ENCODE peak calls at places on chromosomes 7 and 10, in seven cellular contexts. W is CD8-positive, alpha-beta memory T cell; Q is AG04450; D is right atrium auricular region; C is cardiac fibroblast; F is uterus; X is SJCRH30. H is an unnamed sample.

GRCh38 chr10:89337493-89337892 is 9.7 kb downstream of the IFIT3 start:
- DNase-seq in D (no peak), X (peak), C (peak), W (peak), F (no peak), Q (no peak), H (no peak)

GRCh38 chr7:24336461-24336860 is 52.5 kb downstream of the NPY start:
- DNase-seq in D (no peak), W (no peak), X (peak), C (no peak), Q (no peak), F (no peak), H (no peak)

GRCh38 chr10:63722537-63722936 is 201.3 kb downstream of the REEP3 start:
- DNase-seq in F (peak), C (peak), Q (no peak), W (no peak), X (no peak), D (peak), H (peak)

GRCh38 chr7:18541189-18541870 is 45.8 kb downstream of the HDAC9 start:
- DNase-seq in X (no peak), W (no peak), D (no peak), Q (no peak), F (peak), C (peak), H (peak)

GRCh38 chr7:82044497-82045080 is 274.7 kb upstream of the HGF start:
- DNase-seq in Q (no peak), W (no peak), D (peak), C (peak), F (peak), X (peak), H (peak)

GRCh38 chr10:18075881-18076280 is 64.3 kb upstream of the CACNB2 start:
- DNase-seq in D (no peak), C (no peak), X (no peak), F (no peak), W (no peak), Q (no peak), H (no peak)

GRCh38 chr7:151091431-151091830 is 5.2 kb downstream of the AGAP3 start:
- DNase-seq in X (no peak), W (no peak), F (no peak), Q (no peak), D (no peak), C (no peak), H (peak)

GRCh38 chr10:79266092-79266491 is 81.2 kb upstream of the PPIF start:
- DNase-seq in X (no peak), D (no peak), W (no peak), C (no peak), F (no peak), Q (no peak), H (no peak)

GRCh38 chr10:84537447-84537931 is 209.1 kb downstream of the CCSER2 start:
- DNase-seq in X (peak), D (no peak), F (peak), C (peak), W (no peak), Q (peak), H (peak)

GRCh38 chr7:151008511-151009323 is 15.6 kb downstream of the ATG9B start:
- DNase-seq in F (peak), C (peak), X (no peak), D (peak), Q (no peak), W (peak), H (peak)

GRCh38 chr10:114412907-114413386 is 8.6 kb upstream of the AFAP1L2 start:
- DNase-seq in F (peak), Q (no peak), D (no peak), X (no peak), C (peak), W (no peak), H (no peak)

GRCh38 chr10:120503695-120504094 is 46.7 kb downstream of the PLPP4 start:
- DNase-seq in Q (no peak), X (no peak), W (no peak), C (no peak), F (no peak), D (no peak), H (no peak)

GRCh38 chr7:123538189-123538714 is 3.9 kb upstream of the IQUB start:
- DNase-seq in F (no peak), X (no peak), C (peak), Q (peak), D (no peak), W (no peak), H (no peak)

GRCh38 chr7:25805027-25805687 is 346.8 kb upstream of the NFE2L3 start:
- DNase-seq in F (peak), X (no peak), D (no peak), C (peak), Q (no peak), W (no peak), H (peak)

GRCh38 chr7:101377189-101377736 is 14.6 kb downstream of the COL26A1 start:
- DNase-seq in C (no peak), D (no peak), F (no peak), W (no peak), X (no peak), Q (no peak), H (no peak)

GRCh38 chr10:126930506-126931458 is 25.6 kb downstream of the DOCK1 start:
- DNase-seq in F (no peak), Q (peak), X (no peak), D (no peak), C (peak), W (no peak), H (no peak)

GRCh38 chr10:9562001-9562505 is 1455.6 kb upstream of the CELF2 start:
- DNase-seq in D (no peak), Q (no peak), C (no peak), W (no peak), F (no peak), X (no peak), H (no peak)

GRCh38 chr7:2405601-2406345 is 2.4 kb downstream of the CHST12 start:
- DNase-seq in W (peak), Q (no peak), F (no peak), C (no peak), X (no peak), D (no peak), H (no peak)

GRCh38 chr10:12975906-12976305 is 25.6 kb downstream of the CCDC3 start:
- DNase-seq in X (no peak), C (no peak), F (no peak), D (no peak), W (no peak), Q (no peak), H (no peak)

GRCh38 chr7:7965301-7965700 is 3.3 kb upstream of the GLCCI1 start:
- DNase-seq in Q (no peak), D (no peak), W (no peak), F (no peak), C (no peak), X (no peak), H (peak)
- H3K4me3 ChIP-seq in Q (no peak), D (no peak), W (no peak), F (no peak), C (no peak), X (no peak), H (no peak)

GRCh38 chr10:61899045-61899444 is 2.5 kb upstream of the ARID5B start:
- DNase-seq in D (no peak), Q (no peak), F (no peak), C (peak), X (no peak), W (no peak), H (no peak)
- H3K4me3 ChIP-seq in D (no peak), Q (no peak), F (no peak), C (no peak), X (peak), W (peak), H (peak)

DNA sequence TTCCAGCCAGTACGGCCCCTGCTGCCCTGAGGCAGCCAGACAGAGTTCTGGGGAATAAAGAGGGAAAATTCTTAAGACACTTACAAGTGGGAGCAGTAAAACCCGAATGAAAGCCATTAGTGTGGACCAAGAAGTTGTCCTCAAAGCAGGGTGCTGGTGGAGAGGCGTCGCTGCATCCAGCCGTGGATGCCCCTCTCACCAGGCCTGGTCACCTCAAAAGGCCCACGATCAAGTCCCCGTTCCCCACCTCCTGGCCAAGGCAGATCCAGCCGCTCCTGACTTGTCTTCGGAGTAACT is 656 bp downstream of the VSTM4 start:
- DNase-seq in C (no peak), Q (no peak), X (no peak), F (no peak), W (no peak), D (no peak), H (no peak)
- H3K4me3 ChIP-seq in C (peak), Q (peak), X (peak), F (peak), W (no peak), D (peak), H (peak)

GRCh38 chr10:133236411-133237240 is 1.0 kb upstream of the VENTX start:
- DNase-seq in Q (no peak), X (no peak), D (no peak), F (no peak), C (no peak), W (no peak), H (no peak)
- H3K4me3 ChIP-seq in Q (no peak), X (no peak), D (no peak), F (no peak), C (no peak), W (no peak), H (no peak)

GRCh38 chr10:1732501-1733123 is 4.7 kb downstream of the ADARB2 start:
- DNase-seq in Q (no peak), D (no peak), W (no peak), C (no peak), F (no peak), X (no peak), H (no peak)
- H3K4me3 ChIP-seq in Q (no peak), D (no peak), W (no peak), C (no peak), F (no peak), X (no peak), H (no peak)

DNA sequence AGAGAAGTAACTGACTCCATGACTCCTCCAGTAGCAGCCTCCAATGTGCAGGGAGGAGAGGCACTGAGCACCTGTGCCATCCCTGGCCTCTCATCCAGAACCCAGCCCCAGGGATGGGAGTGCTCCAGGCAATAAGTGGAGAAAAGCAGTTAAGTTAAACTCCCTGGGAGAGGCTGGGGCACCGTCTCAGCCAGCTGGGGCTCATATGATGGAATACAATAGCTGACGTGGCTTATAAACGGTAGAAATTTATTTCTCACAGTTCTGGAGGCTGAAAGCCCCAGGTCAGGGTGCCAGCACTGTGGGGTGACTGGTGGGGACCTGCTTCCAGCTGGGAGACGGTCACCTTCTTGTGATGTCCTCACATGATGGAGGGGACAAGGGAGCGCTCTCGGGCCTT is 94.7 kb downstream of the RAMP3 start:
- DNase-seq in C (no peak), X (no peak), D (no peak), W (no peak), Q (no peak), F (no peak), H (no peak)
- H3K4me3 ChIP-seq in C (no peak), X (no peak), D (no peak), W (no peak), Q (no peak), F (no peak), H (no peak)

GRCh38 chr10:103232772-103233488 is 12.8 kb upstream of the RPEL1 start:
- DNase-seq in C (peak), F (no peak), W (no peak), D (no peak), Q (peak), X (no peak), H (no peak)
- H3K4me3 ChIP-seq in C (no peak), F (no peak), W (no peak), D (no peak), Q (no peak), X (no peak), H (no peak)

GRCh38 chr10:1522237-1522636 is 215.1 kb downstream of the ADARB2 start:
- DNase-seq in W (no peak), Q (no peak), X (no peak), D (no peak), F (no peak), C (no peak), H (no peak)

GRCh38 chr10:1529806-1530413 is 207.4 kb downstream of the ADARB2 start:
- DNase-seq in D (no peak), F (no peak), X (no peak), W (no peak), C (no peak), Q (no peak), H (no peak)

GRCh38 chr10:1525354-1526162 is 211.8 kb downstream of the ADARB2 start:
- DNase-seq in X (no peak), W (no peak), Q (no peak), D (no peak), C (no peak), F (no peak), H (no peak)

GRCh38 chr10:1527951-1528350 is 209.4 kb downstream of the ADARB2 start:
- DNase-seq in X (no peak), W (no peak), C (no peak), F (no peak), Q (no peak), D (no peak), H (no peak)

GRCh38 chr10:1526427-1527055 is 210.8 kb downstream of the ADARB2 start:
- DNase-seq in X (no peak), Q (no peak), D (no peak), W (no peak), C (no peak), F (no peak), H (no peak)
- H3K4me3 ChIP-seq in X (no peak), Q (no peak), D (no peak), W (no peak), C (no peak), F (no peak), H (no peak)

GRCh38 chr7:98163269-98163668 is 48.0 kb upstream of the BHLHA15 start:
- DNase-seq in D (no peak), C (no peak), X (no peak), F (no peak), W (no peak), Q (no peak), H (no peak)

GRCh38 chr7:98165827-98166667 is 45.2 kb upstream of the BHLHA15 start:
- DNase-seq in W (peak), D (no peak), Q (no peak), F (no peak), C (peak), X (peak), H (peak)

GRCh38 chr7:98166668-98166970 is 44.6 kb upstream of the BHLHA15 start:
- DNase-seq in D (no peak), Q (no peak), C (no peak), F (no peak), W (no peak), X (no peak), H (no peak)

GRCh38 chr7:98163704-98164478 is 47.3 kb upstream of the BHLHA15 start:
- DNase-seq in W (no peak), F (peak), C (peak), X (no peak), Q (no peak), D (no peak), H (no peak)

DNA sequence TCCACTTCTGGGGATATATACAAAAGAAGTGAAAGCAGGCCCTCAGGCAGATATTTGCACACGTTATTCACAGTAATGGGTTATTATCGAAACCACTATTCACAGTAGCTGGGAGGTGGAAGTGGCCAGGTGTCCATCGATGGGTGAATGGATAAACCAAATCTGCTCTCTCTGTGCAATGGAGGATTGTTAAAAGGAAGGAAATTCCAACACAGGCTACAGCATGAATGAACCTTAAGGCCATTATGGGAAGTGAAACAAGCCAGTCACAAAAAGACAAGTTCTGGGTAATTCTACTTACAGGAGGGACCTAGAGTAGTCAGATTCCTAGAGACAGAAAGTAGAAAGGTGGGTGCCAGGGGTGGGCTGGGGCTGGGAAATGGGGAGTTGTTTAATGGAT is 48.5 kb upstream of the BHLHA15 start:
- DNase-seq in X (no peak), Q (no peak), D (no peak), W (no peak), F (no peak), C (no peak), H (no peak)
- H3K4me3 ChIP-seq in X (no peak), Q (no peak), D (no peak), W (no peak), F (no peak), C (no peak), H (no peak)

H was measured in BE2C.